ENCODE peak calls at places on chromosomes 11 and 22, in seven cellular contexts. K, G, H, B, Q, O and T are unnamed samples.

GRCh38 chr11:119432484-119433368 is 9.8 kb upstream of the THY1 start:
- DNase-seq in H (no peak), Q (no peak), G (peak), O (no peak), K (no peak), B (no peak), T (peak)

GRCh38 chr22:23075525-23076216 is 5.4 kb downstream of the GNAZ start:
- DNase-seq in B (no peak), G (no peak), O (no peak), Q (no peak), K (no peak), H (no peak), T (no peak)

GRCh38 chr11:75022759-75023396 is 34.1 kb downstream of the NEU3 start:
- DNase-seq in O (peak), B (peak), G (peak), K (peak), H (peak), Q (peak), T (peak)

GRCh38 chr11:32893947-32894827 is 1.6 kb downstream of the QSER1 start:
- DNase-seq in Q (no peak), G (peak), K (no peak), O (no peak), H (no peak), B (peak), T (peak)

GRCh38 chr11:72293910-72294533 is 50.0 kb upstream of the PHOX2A start:
- DNase-seq in K (no peak), Q (peak), O (no peak), H (no peak), G (no peak), B (no peak), T (no peak)

GRCh38 chr11:62004473-62004872 is 37.0 kb upstream of the FTH1 start:
- DNase-seq in O (peak), B (peak), K (peak), H (no peak), G (peak), Q (no peak), T (peak)

GRCh38 chr22:19748139-19748538 is 12.4 kb upstream of the TBX1 start:
- DNase-seq in K (no peak), Q (no peak), O (no peak), G (no peak), B (no peak), H (no peak), T (no peak)

GRCh38 chr11:61769169-61769920 is 16.9 kb downstream of the MYRF start:
- DNase-seq in O (no peak), K (no peak), H (no peak), Q (no peak), B (no peak), G (peak), T (peak)

GRCh38 chr22:19802881-19803735 is 42.5 kb downstream of the TBX1 start:
- DNase-seq in O (no peak), K (no peak), B (no peak), H (no peak), Q (no peak), G (no peak), T (no peak)

GRCh38 chr11:128574576-128575011 is 12.8 kb downstream of the ETS1 start:
- DNase-seq in K (no peak), O (no peak), B (no peak), Q (no peak), G (no peak), H (no peak), T (peak)

GRCh38 chr22:42747701-42748513 is 27.2 kb upstream of the A4GALT start:
- DNase-seq in G (peak), H (peak), K (no peak), Q (no peak), B (peak), O (no peak), T (peak)